ENCODE peak calls at places on chromosomes 2 and 18, in four cellular contexts. M is RWPE1, Y is progenitor cell of endocrine pancreas, B is GM12864. S is an unnamed sample.

GRCh38 chr2:120533625-120534024 is 187.7 kb downstream of the INHBB start:
- DNase-seq in M (no peak), Y (no peak), B (no peak), S (no peak)

GRCh38 chr18:3510896-3511295 is 60.9 kb downstream of the TGIF1 start:
- DNase-seq in M (no peak), Y (no peak), B (no peak), S (no peak)

GRCh38 chr2:69386376-69386775 is 651 bp downstream of the GFPT1 start:
- DNase-seq in M (no peak), Y (no peak), B (no peak), S (no peak)

GRCh38 chr2:233440314-233440713 is 86.0 kb downstream of the DGKD start:
- DNase-seq in M (no peak), Y (no peak), B (no peak), S (no peak)

GRCh38 chr18:7646174-7646886 is 79.2 kb downstream of the PTPRM start:
- DNase-seq in M (no peak), Y (no peak), B (no peak), S (no peak)

GRCh38 chr2:130241041-130241707 is 42.9 kb upstream of the TUBA3E start:
- DNase-seq in M (peak; percentile 79), Y (no peak), B (no peak), S (no peak)

GRCh38 chr2:33312389-33312788 is 164.1 kb upstream of the RASGRP3 start:
- DNase-seq in M (no peak), Y (no peak), B (no peak), S (no peak)

GRCh38 chr18:24341361-24341760 is 56.3 kb downstream of the OSBPL1A start:
- DNase-seq in M (no peak), Y (no peak), B (no peak), S (no peak)

GRCh38 chr18:39772155-39772919 is 2182.7 kb upstream of the PIK3C3 start:
- DNase-seq in M (no peak), Y (no peak), B (no peak), S (no peak)

GRCh38 chr2:84297155-84297554 is 161.9 kb downstream of the SUCLG1 start:
- DNase-seq in M (peak; percentile 92), Y (no peak), B (no peak), S (no peak)

GRCh38 chr2:9594361-9595063 is 36.3 kb downstream of the YWHAQ start:
- DNase-seq in M (peak; percentile 65), Y (no peak), B (no peak), S (no peak)

GRCh38 chr2:113818382-113818951 is 62.0 kb upstream of the SLC35F5 start:
- DNase-seq in M (peak; percentile 86), Y (no peak), B (no peak), S (no peak)

GRCh38 chr2:143878131-143878530 is 641.8 kb downstream of the ZEB2 start:
- DNase-seq in M (no peak), Y (no peak), B (no peak), S (no peak)

GRCh38 chr18:46163941-46164499 is 59.8 kb downstream of the HAUS1 start:
- DNase-seq in M (no peak), Y (no peak), B (no peak), S (no peak)

GRCh38 chr2:193517615-193518014 is 1322.9 kb upstream of the TMEFF2 start:
- DNase-seq in M (no peak), Y (no peak), B (no peak), S (no peak)

DNA sequence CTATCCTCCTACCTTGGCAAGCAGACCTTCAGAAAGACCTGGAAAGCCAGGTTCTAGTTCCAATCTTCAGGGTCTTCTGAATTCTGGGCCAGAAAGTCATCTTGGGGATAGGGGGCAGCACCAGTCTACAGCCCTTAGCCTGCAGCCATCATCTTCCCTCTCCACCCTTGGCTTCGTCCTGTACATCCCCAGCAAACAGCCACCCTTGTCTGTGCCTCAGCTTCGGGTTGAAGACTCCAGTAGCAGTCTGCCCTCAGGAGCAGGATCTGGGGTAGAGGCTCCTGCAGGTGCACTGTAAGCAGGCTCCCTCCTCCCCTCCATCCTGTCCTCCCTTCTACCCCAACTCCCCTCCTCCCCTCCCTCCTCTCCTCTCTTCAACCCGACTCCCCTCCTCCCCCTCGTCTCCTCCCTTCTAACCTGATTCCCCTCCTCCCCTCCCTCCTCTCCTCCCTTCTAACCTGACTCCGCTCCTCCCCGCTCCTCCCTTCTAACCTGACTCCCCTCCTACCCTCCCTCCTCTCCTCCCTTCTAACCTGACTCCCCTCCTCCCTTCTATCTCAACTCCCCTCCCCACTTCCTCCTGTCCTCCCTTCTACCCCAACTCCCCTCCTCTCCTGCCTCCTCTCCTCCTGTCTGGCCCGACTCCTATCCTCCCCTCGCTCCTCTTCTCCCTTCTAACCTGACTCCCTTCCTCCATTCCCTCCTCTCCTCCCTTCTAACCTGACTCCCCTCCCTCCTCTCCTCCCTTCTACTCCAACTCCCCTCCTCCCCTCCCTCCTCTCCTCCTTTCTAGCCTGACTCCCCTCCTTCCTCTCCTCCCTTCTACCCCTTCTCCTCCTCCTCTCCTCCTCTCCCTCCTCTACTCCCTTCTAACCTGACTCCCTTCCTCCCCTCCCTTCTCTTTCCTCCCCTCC is 90.1 kb upstream of the SMAD2 start:
- DNase-seq in M (no peak), Y (no peak), B (no peak), S (no peak)
- TF ChIP-seq CTCF in M (no peak), Y (no peak), B (no peak), S (no peak)

DNA sequence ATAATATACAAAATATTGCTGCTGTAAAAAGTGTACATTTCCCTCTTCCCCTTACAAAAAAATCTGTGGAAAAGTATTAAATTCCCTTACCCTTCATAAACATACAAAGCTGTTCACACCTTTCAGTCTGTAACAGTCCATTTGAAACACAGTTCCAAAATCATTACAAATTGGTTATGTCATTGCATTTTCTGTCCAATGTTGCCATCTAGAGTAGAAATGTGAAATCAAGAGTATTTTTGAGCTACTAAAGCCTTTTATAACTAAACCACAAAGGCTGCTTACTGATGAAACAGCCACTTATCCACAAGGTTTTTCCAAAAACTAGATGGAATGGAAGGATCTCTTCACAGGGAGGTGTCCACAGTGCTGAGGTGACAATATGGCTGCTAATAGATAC is 72.5 kb downstream of the SS18 start:
- DNase-seq in M (no peak), Y (no peak), B (no peak), S (peak; percentile 18)
- TF ChIP-seq CTCF in M (no peak), Y (peak; percentile 27), B (peak; percentile 7), S (no peak)

GRCh38 chr2:62787381-62787780 is 81.9 kb downstream of the EHBP1 start:
- DNase-seq in M (peak; percentile 22), Y (no peak), B (no peak), S (peak; percentile 40)
- TF ChIP-seq CTCF in M (peak; percentile 43), Y (peak; percentile 41), B (peak; percentile 25), S (peak; percentile 24)

GRCh38 chr2:217964658-217965161 is 38.1 kb downstream of the TNS1 start:
- DNase-seq in M (no peak), Y (no peak), B (no peak), S (no peak)
- TF ChIP-seq CTCF in M (no peak), Y (no peak), B (no peak), S (no peak)

GRCh38 chr2:152759290-152760072 is 41.1 kb downstream of the ARL6IP6 start:
- DNase-seq in M (no peak), Y (no peak), B (no peak), S (no peak)

DNA sequence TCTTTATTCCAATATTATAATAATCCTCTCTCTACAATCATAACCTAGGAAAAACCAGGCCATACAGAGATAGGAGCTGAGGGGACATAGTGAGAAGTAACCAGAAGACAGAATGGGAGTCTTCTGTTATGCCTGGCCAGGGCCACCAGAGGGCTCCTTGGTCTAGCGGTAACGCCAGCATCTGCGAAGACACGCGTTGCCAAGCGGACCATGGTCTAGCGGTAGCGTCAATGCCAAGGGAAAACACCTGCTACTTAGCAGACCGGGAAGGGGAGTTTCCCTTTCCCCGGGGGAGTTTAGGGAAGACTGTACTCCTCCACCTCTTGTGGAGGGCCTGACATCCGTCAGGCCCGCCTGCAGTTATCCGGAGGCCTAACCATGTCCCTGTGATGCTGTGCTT is 36.6 kb downstream of the ARL6IP6 start:
- DNase-seq in M (no peak), Y (no peak), B (peak; percentile 29), S (no peak)
- TF ChIP-seq CTCF in M (peak; percentile 8), Y (peak; percentile 63), B (peak; percentile 71), S (no peak)

DNA sequence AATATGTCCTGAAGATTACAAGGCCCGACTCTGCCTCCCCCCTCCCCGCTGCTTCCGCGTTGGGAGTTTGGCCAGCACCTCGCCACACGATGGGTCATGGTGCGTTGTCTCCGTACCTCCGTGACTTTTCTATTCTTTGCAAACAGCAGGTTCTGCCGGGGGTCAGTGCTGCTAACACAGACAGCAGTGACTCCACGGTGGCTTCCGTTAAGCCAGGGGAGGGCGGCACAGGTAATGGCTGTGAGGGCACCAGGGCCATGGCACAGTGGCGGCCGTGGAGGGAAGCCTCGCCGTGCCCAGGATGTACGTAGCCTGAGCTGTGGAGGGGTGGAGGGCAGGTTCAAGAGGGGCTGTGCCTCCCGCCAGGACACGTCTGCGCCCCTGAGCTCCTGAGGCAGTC is 115.5 kb downstream of the NFATC1 start:
- DNase-seq in M (no peak), Y (no peak), B (no peak), S (no peak)
- TF ChIP-seq CTCF in M (no peak), Y (no peak), B (no peak), S (no peak)

GRCh38 chr2:175676813-175677212 is 325.3 kb downstream of the LNPK start:
- DNase-seq in M (no peak), Y (no peak), B (no peak), S (no peak)
- TF ChIP-seq CTCF in M (no peak), Y (no peak), B (no peak), S (no peak)